ENCODE peak calls at places on chromosomes 12 and 14, in four cellular contexts. One of them, this sample, is unnamed.

GRCh38 chr12:16076553-16076952 is 165.4 kb downstream of the DERA start:
- DNase-seq in GM12878: no peak
- DNase-seq in H1: no peak
- DNase-seq in HCT116: peak; percentile 29
- DNase-seq in this sample: peak; percentile 42

GRCh38 chr14:75333523-75334190 is 55.0 kb downstream of the FOS start:
- DNase-seq in HCT116: no peak
- DNase-seq in H1: no peak
- DNase-seq in GM12878: no peak
- DNase-seq in this sample: no peak

GRCh38 chr12:43937947-43938346 is 102.1 kb downstream of the TMEM117 start:
- DNase-seq in HCT116: no peak
- DNase-seq in GM12878: no peak
- DNase-seq in H1: no peak
- DNase-seq in this sample: peak; percentile 9

GRCh38 chr14:31902002-31902401 is 175.1 kb upstream of the ARHGAP5 start:
- DNase-seq in HCT116: peak; percentile 81
- DNase-seq in GM12878: no peak
- DNase-seq in H1: no peak
- DNase-seq in this sample: no peak

GRCh38 chr12:10221846-10222245 is 9.2 kb downstream of the GABARAPL1 start:
- DNase-seq in H1: no peak
- DNase-seq in GM12878: no peak
- DNase-seq in HCT116: no peak
- DNase-seq in this sample: no peak

GRCh38 chr12:50914872-50915484 is 37.4 kb upstream of the HIGD1C start:
- DNase-seq in HCT116: no peak
- DNase-seq in GM12878: no peak
- DNase-seq in H1: no peak
- DNase-seq in this sample: no peak

GRCh38 chr14:72104011-72104613 is 171.9 kb downstream of the RGS6 start:
- DNase-seq in GM12878: no peak
- DNase-seq in HCT116: peak; percentile 3
- DNase-seq in H1: peak; percentile 89
- DNase-seq in this sample: peak; percentile 54

GRCh38 chr12:103314786-103315185 is 181.0 kb downstream of the C12orf42 start:
- DNase-seq in HCT116: no peak
- DNase-seq in GM12878: no peak
- DNase-seq in H1: no peak
- DNase-seq in this sample: no peak

GRCh38 chr12:3607039-3607719 is 116.2 kb downstream of the PRMT8 start:
- DNase-seq in H1: no peak
- DNase-seq in HCT116: no peak
- DNase-seq in GM12878: no peak
- DNase-seq in this sample: no peak

GRCh38 chr14:105475916-105476845 is 1.6 kb downstream of the CRIP2 start:
- DNase-seq in HCT116: no peak
- DNase-seq in GM12878: no peak
- DNase-seq in H1: no peak
- DNase-seq in this sample: peak; percentile 65

GRCh38 chr12:108349245-108349644 is 10.1 kb upstream of the CMKLR1 start:
- DNase-seq in H1: no peak
- DNase-seq in HCT116: no peak
- DNase-seq in GM12878: no peak
- DNase-seq in this sample: no peak

GRCh38 chr12:116800918-116801317 is 62.8 kb downstream of the RNFT2 start:
- DNase-seq in HCT116: no peak
- DNase-seq in GM12878: no peak
- DNase-seq in H1: no peak
- DNase-seq in this sample: no peak

GRCh38 chr14:105882626-105883025 is 356.2 kb downstream of the TMEM121 start:
- DNase-seq in GM12878: no peak
- DNase-seq in HCT116: no peak
- DNase-seq in H1: no peak
- DNase-seq in this sample: no peak

GRCh38 chr12:21852251-21852650 is 77.7 kb upstream of the KCNJ8 start:
- DNase-seq in HCT116: no peak
- DNase-seq in GM12878: no peak
- DNase-seq in H1: no peak
- DNase-seq in this sample: no peak

GRCh38 chr14:90491221-90491867 is 94.5 kb downstream of the CALM1 start:
- DNase-seq in H1: peak; percentile 39
- DNase-seq in HCT116: no peak
- DNase-seq in GM12878: no peak
- DNase-seq in this sample: no peak

GRCh38 chr14:75279739-75280447 is 1.3 kb downstream of the FOS start:
- DNase-seq in GM12878: no peak
- DNase-seq in HCT116: no peak
- DNase-seq in H1: peak; percentile 75
- DNase-seq in this sample: no peak

GRCh38 chr12:123696641-123697040 is 15.5 kb upstream of the ATP6V0A2 start:
- DNase-seq in GM12878: no peak
- DNase-seq in HCT116: no peak
- DNase-seq in H1: no peak
- DNase-seq in this sample: no peak

GRCh38 chr14:95292660-95293425 is 26.9 kb downstream of the CLMN start:
- DNase-seq in HCT116: no peak
- DNase-seq in GM12878: no peak
- DNase-seq in H1: no peak
- DNase-seq in this sample: no peak

GRCh38 chr12:89733579-89734201 is 25.1 kb upstream of the ATP2B1 start:
- DNase-seq in HCT116: no peak
- DNase-seq in GM12878: no peak
- DNase-seq in H1: no peak
- DNase-seq in this sample: no peak

GRCh38 chr12:40325349-40325960 is 100.7 kb downstream of the LRRK2 start:
- DNase-seq in HCT116: peak; percentile 59
- DNase-seq in H1: no peak
- DNase-seq in GM12878: no peak
- DNase-seq in this sample: peak; percentile 42

GRCh38 chr12:42296503-42297109 is 29.3 kb downstream of the ZCRB1 start:
- DNase-seq in GM12878: no peak
- DNase-seq in HCT116: no peak
- DNase-seq in H1: peak; percentile 54
- DNase-seq in this sample: no peak

GRCh38 chr12:111458773-111459172 is 53.0 kb downstream of the SH2B3 start:
- DNase-seq in HCT116: no peak
- DNase-seq in GM12878: no peak
- DNase-seq in H1: peak; percentile 16
- DNase-seq in this sample: no peak

GRCh38 chr12:122867701-122868461 is 28.0 kb downstream of the VPS37B start:
- DNase-seq in H1: peak; percentile 72
- DNase-seq in GM12878: no peak
- DNase-seq in HCT116: no peak
- DNase-seq in this sample: peak; percentile 33

GRCh38 chr14:102442241-102443211 is 67.0 kb downstream of the ANKRD9 start:
- DNase-seq in GM12878: no peak
- DNase-seq in H1: no peak
- DNase-seq in HCT116: no peak
- DNase-seq in this sample: no peak

GRCh38 chr12:10213168-10214130 is 772 bp downstream of the GABARAPL1 start:
- DNase-seq in H1: peak; percentile 68
- DNase-seq in HCT116: peak; percentile 48
- DNase-seq in GM12878: no peak
- DNase-seq in this sample: no peak

GRCh38 chr14:104554088-104554607 is 25.4 kb upstream of the C14orf180 start:
- DNase-seq in HCT116: no peak
- DNase-seq in GM12878: no peak
- DNase-seq in H1: no peak
- DNase-seq in this sample: no peak

GRCh38 chr12:90909069-90909676 is 45.8 kb downstream of the CCER1 start:
- DNase-seq in GM12878: no peak
- DNase-seq in H1: peak; percentile 46
- DNase-seq in HCT116: peak; percentile 38
- DNase-seq in this sample: peak; percentile 18

GRCh38 chr14:75689012-75689411 is 28.0 kb downstream of the TTLL5 start:
- DNase-seq in HCT116: no peak
- DNase-seq in H1: no peak
- DNase-seq in GM12878: no peak
- DNase-seq in this sample: no peak

GRCh38 chr12:25684070-25684469 is 131.0 kb upstream of the LMNTD1 start:
- DNase-seq in HCT116: no peak
- DNase-seq in GM12878: no peak
- DNase-seq in H1: no peak
- DNase-seq in this sample: no peak

GRCh38 chr14:24481622-24482324 is 26.3 kb downstream of the CMA1 start:
- DNase-seq in HCT116: peak; percentile 44
- DNase-seq in GM12878: peak; percentile 17
- DNase-seq in H1: peak; percentile 89
- DNase-seq in this sample: peak; percentile 53

DNA sequence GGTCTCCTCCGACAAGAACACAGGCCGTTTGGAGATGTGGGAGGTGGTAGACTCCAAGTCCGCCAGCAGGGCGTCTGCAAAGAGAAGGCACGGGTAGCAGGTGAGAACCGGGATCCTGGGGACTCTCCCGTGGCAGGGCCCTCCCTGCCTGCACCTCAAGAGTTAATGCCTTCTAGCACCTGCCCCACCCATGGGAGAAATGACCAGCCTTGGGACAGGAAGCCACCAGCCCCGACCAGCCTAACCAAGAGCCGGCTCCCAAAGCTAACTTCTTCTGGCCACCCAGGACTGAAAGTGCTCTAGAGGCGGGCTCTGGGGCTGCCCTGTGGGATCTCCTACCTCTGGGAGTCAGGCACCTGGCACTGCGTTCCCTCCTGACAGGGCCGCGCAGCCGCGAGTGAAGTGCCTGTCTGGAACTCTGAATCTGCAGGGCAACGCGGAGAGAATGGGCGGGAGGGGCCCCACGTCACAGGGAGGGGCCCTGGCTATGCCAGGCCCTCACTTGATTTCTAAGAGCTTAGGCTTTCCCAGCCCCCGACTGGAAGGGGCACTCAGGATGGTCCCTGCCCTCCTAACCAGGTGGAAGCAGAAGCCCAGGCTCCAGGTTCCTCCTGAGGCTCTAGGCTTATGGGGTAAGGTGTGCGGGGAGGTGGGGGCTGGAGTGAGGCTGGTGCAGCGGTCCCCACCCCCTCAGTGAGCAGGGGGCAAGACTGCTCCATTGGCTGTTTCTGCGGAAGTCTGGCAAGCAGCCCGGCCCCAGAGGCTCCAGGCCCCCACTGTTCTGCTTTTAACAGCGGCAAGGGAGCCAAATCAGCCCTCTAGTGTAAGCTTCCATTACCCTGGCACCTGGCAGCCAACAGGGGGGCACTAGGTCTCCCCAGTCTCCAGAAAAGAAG is 23.6 kb upstream of the RPLP0 start:
- DNase-seq in GM12878: no peak
- DNase-seq in HCT116: no peak
- DNase-seq in H1: no peak
- DNase-seq in this sample: no peak
- TF ChIP-seq JUND in GM12878: no peak
- TF ChIP-seq JUND in HCT116: no peak
- TF ChIP-seq JUND in H1: no peak
- TF ChIP-seq JUND in this sample: no peak

GRCh38 chr12:80186727-80187217 is 87.4 kb downstream of the OTOGL start:
- DNase-seq in GM12878: peak; percentile 26
- DNase-seq in H1: no peak
- DNase-seq in HCT116: peak; percentile 85
- DNase-seq in this sample: peak; percentile 89
- TF ChIP-seq JUND in GM12878: no peak
- TF ChIP-seq JUND in H1: peak; percentile 100
- TF ChIP-seq JUND in HCT116: peak; percentile 96
- TF ChIP-seq JUND in this sample: peak; percentile 62

DNA sequence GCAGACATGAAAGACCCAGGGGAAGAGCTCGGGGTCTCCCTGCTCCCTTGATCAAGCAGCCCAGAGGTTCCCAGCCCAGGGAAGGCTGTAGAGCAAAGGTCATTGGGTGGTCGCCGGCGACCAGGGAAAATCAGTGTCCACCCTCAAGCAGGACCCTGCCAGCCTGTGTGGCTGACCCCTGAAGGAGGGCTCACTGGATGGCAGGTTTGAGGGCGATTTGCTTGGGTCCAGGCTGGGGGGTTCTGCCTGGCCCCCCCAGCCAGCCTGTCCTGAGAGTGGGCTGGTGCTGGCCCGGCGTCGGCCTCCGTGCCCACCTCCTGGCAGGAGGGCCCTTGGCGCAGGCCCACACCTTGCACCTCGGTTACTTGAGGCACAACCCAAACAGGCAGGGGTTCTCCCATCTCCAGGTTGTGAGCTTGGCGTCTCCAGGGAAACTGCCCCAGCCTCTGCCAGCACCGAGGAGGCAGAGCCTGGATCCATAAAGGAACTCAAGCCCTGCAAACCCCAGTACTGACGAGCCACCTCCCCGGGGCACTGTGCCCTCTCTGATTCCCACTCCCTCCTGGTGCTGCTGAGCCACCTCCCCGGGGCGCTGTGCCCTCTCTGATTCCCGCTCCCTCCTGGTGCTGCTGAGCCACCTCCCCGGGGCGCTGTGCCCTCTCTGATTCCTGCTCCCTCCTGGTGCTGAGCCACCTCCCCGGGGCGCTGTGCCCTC is 329.0 kb upstream of the SFSWAP start:
- DNase-seq in H1: no peak
- DNase-seq in HCT116: no peak
- DNase-seq in GM12878: no peak
- DNase-seq in this sample: no peak
- TF ChIP-seq JUND in H1: no peak
- TF ChIP-seq JUND in HCT116: no peak
- TF ChIP-seq JUND in GM12878: no peak
- TF ChIP-seq JUND in this sample: no peak

DNA sequence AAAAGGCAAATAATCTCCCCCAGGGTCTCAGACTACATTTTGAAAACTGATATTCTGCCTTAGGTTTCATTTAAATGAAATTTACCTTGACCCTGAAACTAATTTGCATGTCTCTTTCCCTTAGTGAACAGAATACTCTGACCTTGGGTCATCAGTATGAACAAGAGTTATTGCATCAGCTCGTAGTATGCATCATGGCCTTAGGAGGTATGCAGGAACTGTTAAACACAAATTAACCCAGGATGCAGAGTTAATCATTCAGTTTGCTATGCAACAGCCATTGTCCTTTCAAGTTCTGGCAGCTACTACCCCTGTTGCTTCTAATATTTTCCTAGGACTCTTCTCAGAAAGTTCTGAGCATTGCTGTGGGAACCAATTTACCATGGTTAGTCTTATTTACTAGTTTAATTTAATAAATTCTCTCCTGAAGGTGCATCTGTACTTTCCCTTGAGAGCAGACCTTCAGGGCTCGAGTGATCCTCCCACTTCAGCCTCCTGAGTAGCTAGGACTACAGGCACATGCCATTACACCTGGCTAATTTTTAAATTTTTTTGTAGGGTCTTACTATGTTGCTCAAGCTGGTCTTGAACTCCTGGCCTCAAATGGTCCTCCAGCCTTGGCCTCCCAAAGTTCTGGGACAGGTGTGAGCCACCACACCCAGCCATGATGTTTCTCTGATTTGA is 126.7 kb downstream of the TTC6 start:
- DNase-seq in HCT116: no peak
- DNase-seq in GM12878: no peak
- DNase-seq in H1: no peak
- DNase-seq in this sample: no peak
- TF ChIP-seq JUND in HCT116: no peak
- TF ChIP-seq JUND in GM12878: no peak
- TF ChIP-seq JUND in H1: no peak
- TF ChIP-seq JUND in this sample: no peak

GRCh38 chr12:114229150-114229549 is 176.8 kb downstream of the TBX5 start:
- DNase-seq in HCT116: no peak
- DNase-seq in H1: no peak
- DNase-seq in GM12878: no peak
- DNase-seq in this sample: no peak
- TF ChIP-seq JUND in HCT116: no peak
- TF ChIP-seq JUND in H1: no peak
- TF ChIP-seq JUND in GM12878: no peak
- TF ChIP-seq JUND in this sample: no peak

This sample was measured in T47D.